ENCODE peak calls at places on chromosomes 2 and 18, in nine cellular contexts. O is GM13976; M is CD4-positive, CD25-positive, alpha-beta regulatory T cell; H is stimulated activated CD4-positive, alpha-beta T cell treated with anti-CD3 and anti-CD28 coated beads, Interleukin-4, amount 100 ng/mL, for 4 hours; P is NCI-H774; F is activated T-cell treated with anti-CD3 and anti-CD28 coated beads for 1 hour; W is NCI-H510A treated with DMSO at 0.1 percent for 48 hours; T is mucosa of descending colon; Y is tibial artery. Z is an unnamed sample.

GRCh38 chr2:139122711-139123158 is 342.5 kb upstream of the NXPH2 start:
- DNase-seq in W (no peak), M (no peak), F (no peak), H (no peak), T (no peak), O (no peak), P (no peak), Y (no peak), Z (no peak)

GRCh38 chr2:229081411-229081810 is 189.7 kb downstream of the PID1 start:
- DNase-seq in O (no peak), H (no peak), W (no peak), P (no peak), M (no peak), F (no peak), T (no peak), Y (no peak), Z (no peak)

GRCh38 chr2:150212722-150213171 is 274.7 kb downstream of the RND3 start:
- DNase-seq in H (no peak), F (no peak), O (no peak), Y (no peak), M (no peak), T (no peak), P (no peak), W (peak), Z (no peak)

GRCh38 chr2:55175254-55176093 is 56.6 kb downstream of the CLHC1 start:
- DNase-seq in W (peak), T (no peak), H (no peak), M (peak), Y (no peak), O (peak), P (peak), F (no peak), Z (peak)

GRCh38 chr18:60198063-60198462 is 174.5 kb downstream of the MC4R start:
- DNase-seq in W (no peak), Y (no peak), P (no peak), F (no peak), H (no peak), O (no peak), T (peak), M (no peak), Z (no peak)

GRCh38 chr2:228847684-228848083 is 423.4 kb downstream of the PID1 start:
- DNase-seq in W (no peak), O (no peak), T (no peak), F (no peak), Y (no peak), P (no peak), H (no peak), M (no peak), Z (no peak)

GRCh38 chr2:74632209-74632938 is 15.8 kb downstream of the M1AP start:
- DNase-seq in P (no peak), M (no peak), T (no peak), F (no peak), Y (no peak), O (no peak), W (no peak), H (no peak), Z (no peak)

GRCh38 chr2:191617589-191617988 is 60.3 kb upstream of the NABP1 start:
- DNase-seq in T (peak), H (peak), W (no peak), M (peak), P (no peak), O (peak), Y (no peak), F (peak), Z (no peak)

GRCh38 chr2:28926837-28927236 is 32.4 kb downstream of the WDR43 start:
- DNase-seq in O (no peak), M (no peak), T (no peak), H (no peak), F (no peak), Y (no peak), P (no peak), W (no peak), Z (no peak)

GRCh38 chr2:2050321-2050905 is 280.7 kb downstream of the MYT1L start:
- DNase-seq in W (no peak), H (no peak), F (no peak), T (no peak), M (no peak), P (no peak), Y (no peak), O (no peak), Z (no peak)

GRCh38 chr2:215870986-215871385 is 142.4 kb downstream of the MREG start:
- DNase-seq in P (no peak), M (no peak), H (no peak), Y (no peak), T (no peak), F (no peak), O (no peak), W (no peak), Z (no peak)

GRCh38 chr2:186544255-186544675 is 45.6 kb upstream of the ITGAV start:
- DNase-seq in O (no peak), M (no peak), P (no peak), Y (no peak), W (no peak), H (no peak), F (no peak), T (no peak), Z (no peak)

GRCh38 chr2:154846842-154847241 is 148.3 kb downstream of the KCNJ3 start:
- DNase-seq in M (no peak), T (no peak), F (no peak), H (no peak), Y (no peak), W (no peak), O (no peak), P (no peak), Z (no peak)

GRCh38 chr2:111200333-111200879 is 79.7 kb downstream of the BCL2L11 start:
- DNase-seq in P (no peak), T (no peak), H (no peak), O (no peak), W (peak), M (no peak), Y (no peak), F (no peak), Z (peak)

GRCh38 chr2:223887127-223887526 is 49.7 kb upstream of the AP1S3 start:
- DNase-seq in Y (no peak), O (no peak), F (no peak), T (no peak), M (no peak), P (no peak), H (no peak), W (no peak), Z (no peak)

GRCh38 chr2:38512211-38512610 is 90.5 kb downstream of the HNRNPLL start:
- DNase-seq in F (no peak), T (no peak), M (no peak), Y (no peak), O (no peak), W (no peak), P (no peak), H (no peak), Z (no peak)

GRCh38 chr2:214203744-214204289 is 207.0 kb upstream of the VWC2L start:
- DNase-seq in P (no peak), W (no peak), H (no peak), M (no peak), F (no peak), O (no peak), Y (no peak), T (no peak), Z (no peak)

Z was measured in NCI-H345.